ENCODE peak calls at places on chromosome 7, in six cellular contexts. Z is HCT116, M is HepG2, F is SK-N-SH, L is GM12878, W is K562. C is an unnamed sample.

GRCh38 chr7:28885771-28886170 is 72.4 kb downstream of the TRIL start:
- DNase-seq in Z (no peak), M (no peak), F (no peak), L (no peak), W (no peak), C (no peak)

GRCh38 chr7:111561659-111561908 is 708 bp downstream of the IMMP2L start:
- DNase-seq in Z (no peak), M (no peak), F (no peak), L (no peak), W (peak; percentile 62), C (no peak)

GRCh38 chr7:98957766-98958165 is 79.4 kb downstream of the TRRAP start:
- DNase-seq in Z (no peak), M (no peak), F (no peak), L (no peak), W (no peak), C (no peak)

GRCh38 chr7:36227223-36227622 is 74.2 kb downstream of the EEPD1 start:
- DNase-seq in Z (no peak), M (no peak), F (no peak), L (no peak), W (no peak), C (no peak)

GRCh38 chr7:121755818-121756501 is 117.0 kb upstream of the PTPRZ1 start:
- DNase-seq in Z (no peak), M (no peak), F (no peak), L (no peak), W (no peak), C (peak; percentile 27)

GRCh38 chr7:43398831-43399230 is 184.1 kb upstream of the STK17A start:
- DNase-seq in Z (no peak), M (no peak), F (no peak), L (no peak), W (no peak), C (no peak)

GRCh38 chr7:133053321-133053891 is 28.5 kb downstream of the CHCHD3 start:
- DNase-seq in Z (no peak), M (no peak), F (no peak), L (no peak), W (no peak), C (no peak)

GRCh38 chr7:112853429-112853828 is 63.2 kb upstream of the TMEM168 start:
- DNase-seq in Z (no peak), M (no peak), F (no peak), L (no peak), W (no peak), C (no peak)

GRCh38 chr7:17302575-17303142 is 4.2 kb downstream of the AHR start:
- DNase-seq in Z (no peak), M (no peak), F (no peak), L (peak; percentile 40), W (no peak), C (no peak)

GRCh38 chr7:102889836-102890235 is 23.0 kb upstream of the LRRC17 start:
- DNase-seq in Z (no peak), M (no peak), F (no peak), L (no peak), W (no peak), C (no peak)

GRCh38 chr7:102890971-102891692 is 21.7 kb upstream of the LRRC17 start:
- DNase-seq in Z (no peak), M (no peak), F (no peak), L (no peak), W (no peak), C (no peak)

GRCh38 chr7:102892631-102893278 is 20.0 kb upstream of the LRRC17 start:
- DNase-seq in Z (no peak), M (no peak), F (no peak), L (no peak), W (no peak), C (no peak)

GRCh38 chr7:102890292-102890970 is 22.4 kb upstream of the LRRC17 start:
- DNase-seq in Z (no peak), M (no peak), F (no peak), L (no peak), W (peak; percentile 63), C (no peak)

DNA sequence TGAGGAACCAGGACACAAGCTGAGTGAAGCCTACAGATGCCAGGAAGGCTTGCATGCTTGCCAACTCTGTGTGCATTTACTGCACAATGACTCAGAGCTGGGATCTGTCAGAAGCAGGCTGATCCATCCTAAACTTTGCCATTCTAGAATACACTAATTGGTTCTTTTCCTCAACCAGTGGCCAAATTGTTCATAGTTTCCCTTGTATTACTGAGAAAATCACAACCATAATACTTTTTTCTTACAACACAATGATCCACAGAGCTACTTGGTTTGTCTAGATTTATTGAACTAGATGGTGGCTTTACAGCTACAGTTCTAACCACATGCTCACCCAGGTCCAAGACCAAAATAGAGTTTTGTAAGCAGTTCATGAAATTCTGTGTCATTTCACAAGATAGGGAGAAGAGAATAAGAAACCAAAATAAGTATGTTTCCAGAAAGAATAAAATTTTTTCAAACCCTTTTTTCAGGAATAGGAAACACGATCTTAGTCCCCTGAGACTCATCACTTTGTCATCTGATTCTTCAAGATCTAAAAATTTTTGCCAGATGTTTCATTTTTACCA is 21.0 kb upstream of the LRRC17 start:
- DNase-seq in Z (no peak), M (no peak), F (no peak), L (no peak), W (no peak), C (no peak)
- TF ChIP-seq YY1 in Z (no peak), M (no peak), F (no peak), L (no peak), W (no peak), C (no peak)

GRCh38 chr7:137592232-137592896 is 248.8 kb upstream of the PTN start:
- DNase-seq in Z (peak; percentile 22), M (peak; percentile 46), F (peak; percentile 74), L (no peak), W (peak; percentile 76), C (peak; percentile 49)
- TF ChIP-seq YY1 in Z (no peak), M (no peak), F (no peak), L (no peak), W (no peak), C (no peak)

DNA sequence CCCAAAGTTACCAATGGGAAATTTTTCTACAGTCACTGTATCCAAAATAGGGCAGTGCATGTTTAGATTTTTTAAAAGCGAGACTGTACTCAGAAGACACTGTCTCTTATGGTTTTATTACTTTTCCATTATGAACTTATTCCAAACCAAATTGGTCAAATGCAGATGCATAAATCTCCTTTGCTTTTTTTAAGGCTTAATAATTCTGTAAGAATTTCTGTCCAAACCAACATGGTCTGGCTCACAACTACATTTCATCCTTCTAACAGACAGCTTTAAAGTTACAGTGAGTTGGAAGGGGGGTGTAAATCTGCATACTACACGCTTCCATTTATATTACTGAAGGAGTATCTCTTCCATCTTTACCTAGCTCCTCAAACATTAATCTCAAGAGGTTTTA is 199.2 kb downstream of the SLC25A13 start:
- DNase-seq in Z (no peak), M (no peak), F (no peak), L (no peak), W (no peak), C (no peak)
- TF ChIP-seq YY1 in Z (no peak), M (no peak), F (no peak), L (no peak), W (no peak), C (no peak)

DNA sequence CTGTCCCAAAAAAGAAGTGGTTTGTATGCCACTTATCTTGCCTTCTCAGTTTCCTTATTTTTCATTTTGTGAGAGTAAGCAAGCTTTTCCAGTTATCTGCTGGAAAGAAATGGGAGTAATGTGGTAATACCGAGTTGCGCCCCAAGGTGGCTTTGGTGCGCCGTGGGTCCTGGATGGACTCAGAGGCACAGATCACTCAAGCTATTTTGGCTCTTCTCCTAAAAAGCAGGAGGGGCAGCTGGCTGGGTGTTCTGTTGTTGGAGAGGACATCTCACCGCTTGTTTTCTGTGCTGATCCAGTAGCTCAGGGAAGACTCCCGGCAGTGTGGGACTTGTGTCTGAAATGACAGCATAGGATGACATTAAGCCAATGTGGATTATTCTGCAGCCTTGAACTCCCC is 16.4 kb downstream of the PRKRIP1 start:
- DNase-seq in Z (no peak), M (no peak), F (peak; percentile 73), L (no peak), W (peak; percentile 68), C (no peak)
- TF ChIP-seq YY1 in Z (no peak), M (no peak), F (no peak), L (no peak), W (no peak), C (no peak)

DNA sequence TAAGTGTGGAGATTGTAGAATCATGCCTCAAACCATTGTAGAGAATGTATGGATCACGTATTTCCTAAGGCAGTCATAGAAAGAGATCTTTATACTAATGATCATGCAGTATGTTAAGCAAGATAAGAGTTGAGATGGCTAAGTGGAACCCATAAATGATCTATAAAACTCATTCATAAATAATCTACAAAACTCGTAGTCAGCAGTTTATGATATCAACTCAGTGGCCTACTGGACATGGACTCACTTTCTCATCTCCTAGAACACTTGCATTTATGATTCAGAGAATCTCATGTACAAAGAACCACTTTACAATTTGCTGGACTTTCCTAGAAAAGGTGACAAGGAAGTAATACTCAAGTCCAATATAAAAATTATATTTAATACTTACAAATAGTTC is 339.6 kb downstream of the PCLO start:
- DNase-seq in Z (no peak), M (no peak), F (no peak), L (no peak), W (no peak), C (no peak)
- TF ChIP-seq YY1 in Z (no peak), M (no peak), F (no peak), L (no peak), W (no peak), C (no peak)

GRCh38 chr7:96499532-96499931 is 177.6 kb upstream of the SLC25A13 start:
- DNase-seq in Z (no peak), M (no peak), F (no peak), L (no peak), W (no peak), C (no peak)
- TF ChIP-seq YY1 in Z (no peak), M (no peak), F (no peak), L (no peak), W (no peak), C (no peak)

DNA sequence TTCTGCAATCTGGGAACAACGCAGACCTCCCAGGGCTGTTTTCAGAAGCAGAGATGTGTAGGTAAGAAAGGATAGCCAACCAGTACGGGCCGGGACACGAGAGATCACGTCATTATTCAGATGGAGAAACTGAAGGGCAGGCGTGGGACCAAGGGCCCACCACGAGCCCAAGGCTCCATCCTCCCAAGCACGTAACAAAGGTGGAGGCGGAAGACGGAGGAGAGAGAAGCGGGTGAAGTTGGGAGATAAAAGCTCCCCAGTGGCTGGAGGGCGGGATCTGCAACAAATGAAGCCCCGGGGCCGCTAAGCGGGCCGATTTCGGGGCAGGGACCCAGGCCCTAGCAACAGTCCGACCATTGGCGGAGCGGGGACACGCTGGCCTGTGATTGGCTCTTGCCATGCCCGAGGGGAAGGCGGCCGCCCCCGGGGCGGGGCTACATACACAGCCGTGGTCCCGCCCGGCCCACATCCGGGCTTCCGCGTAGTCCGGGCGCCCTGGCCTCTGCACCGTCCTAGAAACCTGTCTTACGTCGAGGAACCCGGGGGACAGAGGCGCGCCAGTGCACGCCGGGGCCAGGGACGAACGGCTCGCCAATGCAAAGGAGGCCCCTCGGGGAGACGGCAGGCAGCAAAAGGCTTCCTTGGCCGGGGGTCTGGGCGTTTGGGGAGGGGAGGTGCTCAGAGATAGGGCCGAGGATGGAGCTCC is 15.5 kb downstream of the HSPB1 start:
- DNase-seq in Z (peak; percentile 92), M (peak; percentile 90), F (peak; percentile 99), L (peak; percentile 86), W (peak; percentile 100), C (peak; percentile 98)
- TF ChIP-seq YY1 in Z (no peak), M (peak; percentile 53), F (no peak), L (no peak), W (no peak), C (no peak)

DNA sequence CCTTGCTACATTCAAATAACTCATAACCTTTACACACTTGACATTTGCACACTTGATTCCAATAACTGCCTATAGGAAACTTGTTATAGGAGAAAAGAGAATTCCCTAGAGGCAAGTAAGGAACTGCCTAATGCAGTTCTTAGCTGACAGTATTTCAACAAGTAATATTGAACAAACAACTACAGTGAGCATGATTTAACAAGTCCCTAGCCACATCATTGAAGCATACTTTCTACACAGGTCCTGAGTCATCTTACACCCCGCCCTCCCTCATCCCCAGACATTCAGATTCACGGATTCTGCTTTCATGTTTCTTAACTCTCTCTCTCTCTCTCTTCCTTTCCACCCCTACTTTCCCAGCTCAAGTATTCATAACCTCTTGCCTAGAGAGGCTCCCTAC is 153.5 kb downstream of the LSM5 start:
- DNase-seq in Z (no peak), M (no peak), F (no peak), L (no peak), W (no peak), C (no peak)
- TF ChIP-seq YY1 in Z (no peak), M (no peak), F (no peak), L (no peak), W (no peak), C (no peak)

C was measured in NT2/D1.